ENCODE peak calls at places on chromosomes 2 and 18, in ten cellular contexts. One of them, this sample, is unnamed. For H3K4me1, the result is how much of the 10 kb centered on the place peaks cover.

GRCh38 chr2:128440666-128441340 is 122.1 kb upstream of the HS6ST1 start:
- DNase-seq in ascending aorta: no peak
- DNase-seq in neuronal stem cell: no peak
- DNase-seq in ovary: no peak
- DNase-seq in IMR-90: no peak
- DNase-seq in BE2C: no peak
- DNase-seq in right cardiac atrium: no peak
- DNase-seq in GM23338: no peak
- DNase-seq in OCI-LY7: no peak
- DNase-seq in cardiac muscle cell: no peak
- DNase-seq in this sample: no peak

GRCh38 chr2:235551965-235552364 is 58.1 kb downstream of the AGAP1 start:
- DNase-seq in ascending aorta: no peak
- DNase-seq in neuronal stem cell: peak
- DNase-seq in ovary: no peak
- DNase-seq in IMR-90: peak
- DNase-seq in BE2C: peak
- DNase-seq in right cardiac atrium: peak
- DNase-seq in GM23338: peak
- DNase-seq in OCI-LY7: peak
- DNase-seq in cardiac muscle cell: peak
- DNase-seq in this sample: peak

GRCh38 chr2:25297738-25298137 is 44.0 kb downstream of the DNMT3A start:
- DNase-seq in ascending aorta: no peak
- DNase-seq in neuronal stem cell: no peak
- DNase-seq in ovary: no peak
- DNase-seq in IMR-90: no peak
- DNase-seq in BE2C: no peak
- DNase-seq in right cardiac atrium: no peak
- DNase-seq in GM23338: peak
- DNase-seq in OCI-LY7: peak
- DNase-seq in cardiac muscle cell: no peak
- DNase-seq in this sample: no peak

GRCh38 chr2:59584958-59585357 is 968.5 kb downstream of the BCL11A start:
- DNase-seq in ascending aorta: no peak
- DNase-seq in neuronal stem cell: no peak
- DNase-seq in ovary: no peak
- DNase-seq in IMR-90: no peak
- DNase-seq in BE2C: peak
- DNase-seq in right cardiac atrium: no peak
- DNase-seq in GM23338: peak
- DNase-seq in OCI-LY7: peak
- DNase-seq in cardiac muscle cell: peak
- DNase-seq in this sample: no peak

GRCh38 chr2:134108124-134108523 is 145.7 kb upstream of the MGAT5 start:
- DNase-seq in ascending aorta: no peak
- DNase-seq in neuronal stem cell: no peak
- DNase-seq in ovary: no peak
- DNase-seq in IMR-90: no peak
- DNase-seq in BE2C: no peak
- DNase-seq in right cardiac atrium: no peak
- DNase-seq in GM23338: no peak
- DNase-seq in OCI-LY7: no peak
- DNase-seq in cardiac muscle cell: no peak
- DNase-seq in this sample: no peak

GRCh38 chr2:231531408-231532188 is 1.4 kb upstream of the NMUR1 start:
- DNase-seq in ascending aorta: no peak
- DNase-seq in neuronal stem cell: no peak
- DNase-seq in ovary: no peak
- DNase-seq in IMR-90: peak
- DNase-seq in BE2C: no peak
- DNase-seq in right cardiac atrium: no peak
- DNase-seq in GM23338: no peak
- DNase-seq in OCI-LY7: no peak
- DNase-seq in cardiac muscle cell: no peak
- DNase-seq in this sample: no peak

GRCh38 chr18:67359868-67360838 is 156.4 kb downstream of the DSEL start:
- DNase-seq in ascending aorta: no peak
- DNase-seq in neuronal stem cell: no peak
- DNase-seq in ovary: peak
- DNase-seq in IMR-90: peak
- DNase-seq in BE2C: peak
- DNase-seq in right cardiac atrium: peak
- DNase-seq in GM23338: no peak
- DNase-seq in OCI-LY7: no peak
- DNase-seq in cardiac muscle cell: no peak
- DNase-seq in this sample: peak

GRCh38 chr18:44733069-44733753 is 52.5 kb downstream of the SETBP1 start:
- DNase-seq in ascending aorta: no peak
- DNase-seq in neuronal stem cell: no peak
- DNase-seq in ovary: no peak
- DNase-seq in IMR-90: peak
- DNase-seq in BE2C: no peak
- DNase-seq in right cardiac atrium: peak
- DNase-seq in GM23338: no peak
- DNase-seq in OCI-LY7: no peak
- DNase-seq in cardiac muscle cell: no peak
- DNase-seq in this sample: no peak

GRCh38 chr18:77131100-77131651 is 1.4 kb downstream of the MBP start:
- DNase-seq in ascending aorta: no peak
- DNase-seq in neuronal stem cell: no peak
- DNase-seq in ovary: peak
- DNase-seq in IMR-90: no peak
- DNase-seq in BE2C: no peak
- DNase-seq in right cardiac atrium: peak
- DNase-seq in GM23338: peak
- DNase-seq in OCI-LY7: peak
- DNase-seq in cardiac muscle cell: no peak
- DNase-seq in this sample: peak

GRCh38 chr2:187461294-187462261 is 13.5 kb upstream of the CALCRL start:
- DNase-seq in ascending aorta: no peak
- DNase-seq in neuronal stem cell: no peak
- DNase-seq in ovary: peak
- DNase-seq in IMR-90: no peak
- DNase-seq in BE2C: no peak
- DNase-seq in right cardiac atrium: peak
- DNase-seq in GM23338: peak
- DNase-seq in OCI-LY7: no peak
- DNase-seq in cardiac muscle cell: peak
- DNase-seq in this sample: no peak

GRCh38 chr2:239820836-239821693 is 204.1 kb downstream of the NDUFA10 start:
- DNase-seq in ascending aorta: no peak
- DNase-seq in neuronal stem cell: no peak
- DNase-seq in ovary: no peak
- DNase-seq in IMR-90: no peak
- DNase-seq in BE2C: no peak
- DNase-seq in right cardiac atrium: peak
- DNase-seq in GM23338: no peak
- DNase-seq in OCI-LY7: no peak
- DNase-seq in cardiac muscle cell: no peak
- DNase-seq in this sample: no peak

GRCh38 chr2:147792966-147793617 is 51.7 kb upstream of the ACVR2A start:
- DNase-seq in ascending aorta: no peak
- DNase-seq in neuronal stem cell: no peak
- DNase-seq in ovary: no peak
- DNase-seq in IMR-90: peak
- DNase-seq in BE2C: no peak
- DNase-seq in right cardiac atrium: no peak
- DNase-seq in GM23338: no peak
- DNase-seq in OCI-LY7: no peak
- DNase-seq in cardiac muscle cell: no peak
- DNase-seq in this sample: no peak
- H3K4me1 ChIP-seq in ascending aorta: under half
- H3K4me1 ChIP-seq in neuronal stem cell: under half
- H3K4me1 ChIP-seq in ovary: under half
- H3K4me1 ChIP-seq in IMR-90: under half
- H3K4me1 ChIP-seq in BE2C: under half
- H3K4me1 ChIP-seq in right cardiac atrium: under half
- H3K4me1 ChIP-seq in GM23338: under half
- H3K4me1 ChIP-seq in OCI-LY7: under half
- H3K4me1 ChIP-seq in cardiac muscle cell: under half
- H3K4me1 ChIP-seq in this sample: under half

DNA sequence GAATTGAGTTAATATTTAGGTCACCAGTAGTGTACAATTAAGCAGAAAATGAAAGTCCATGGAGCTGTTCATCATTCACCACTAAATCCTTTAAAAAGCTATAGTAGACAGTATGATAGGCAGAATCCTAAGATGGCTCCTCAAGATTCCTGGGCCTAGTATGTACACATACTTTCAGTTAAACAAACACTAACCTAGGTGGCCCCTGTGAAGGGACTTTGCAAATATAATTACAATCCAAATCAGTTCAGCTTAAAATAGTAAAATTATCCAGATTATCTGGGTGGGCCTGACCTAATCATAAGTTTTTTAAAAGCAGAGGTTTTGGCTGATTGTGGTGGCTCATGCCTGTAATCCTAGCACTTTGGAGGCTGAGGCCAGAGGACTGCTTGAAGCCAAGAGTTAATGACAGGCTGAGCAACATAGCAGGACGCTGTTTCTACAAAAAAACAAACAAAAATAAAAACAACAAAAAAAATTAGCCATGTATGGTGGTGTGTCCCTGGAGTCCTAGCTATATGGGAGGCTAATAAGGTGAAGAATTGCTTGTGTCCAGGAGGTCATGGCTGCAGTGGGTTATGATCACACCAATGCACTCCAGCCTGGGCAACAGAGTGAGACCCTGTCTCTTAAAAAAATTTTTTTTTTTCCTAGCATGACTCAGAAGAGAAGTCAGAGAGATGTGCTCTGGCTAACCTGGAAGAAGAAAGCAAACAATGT is 13.9 kb downstream of the MEX3C start:
- DNase-seq in ascending aorta: no peak
- DNase-seq in neuronal stem cell: no peak
- DNase-seq in ovary: no peak
- DNase-seq in IMR-90: no peak
- DNase-seq in BE2C: no peak
- DNase-seq in right cardiac atrium: no peak
- DNase-seq in GM23338: no peak
- DNase-seq in OCI-LY7: no peak
- DNase-seq in cardiac muscle cell: no peak
- DNase-seq in this sample: no peak
- H3K4me1 ChIP-seq in ascending aorta: under half
- H3K4me1 ChIP-seq in neuronal stem cell: under half
- H3K4me1 ChIP-seq in ovary: under half
- H3K4me1 ChIP-seq in IMR-90: under half
- H3K4me1 ChIP-seq in BE2C: under half
- H3K4me1 ChIP-seq in right cardiac atrium: under half
- H3K4me1 ChIP-seq in GM23338: under half
- H3K4me1 ChIP-seq in OCI-LY7: under half
- H3K4me1 ChIP-seq in cardiac muscle cell: under half
- H3K4me1 ChIP-seq in this sample: under half

GRCh38 chr2:42878581-42878980 is 86.2 kb upstream of the HAAO start:
- DNase-seq in ascending aorta: no peak
- DNase-seq in neuronal stem cell: no peak
- DNase-seq in ovary: no peak
- DNase-seq in IMR-90: peak
- DNase-seq in BE2C: no peak
- DNase-seq in right cardiac atrium: no peak
- DNase-seq in GM23338: no peak
- DNase-seq in OCI-LY7: no peak
- DNase-seq in cardiac muscle cell: no peak
- DNase-seq in this sample: no peak

GRCh38 chr2:42877936-42878335 is 85.6 kb upstream of the HAAO start:
- DNase-seq in ascending aorta: no peak
- DNase-seq in neuronal stem cell: no peak
- DNase-seq in ovary: no peak
- DNase-seq in IMR-90: no peak
- DNase-seq in BE2C: no peak
- DNase-seq in right cardiac atrium: no peak
- DNase-seq in GM23338: no peak
- DNase-seq in OCI-LY7: no peak
- DNase-seq in cardiac muscle cell: no peak
- DNase-seq in this sample: no peak

GRCh38 chr2:42879913-42880737 is 87.7 kb upstream of the HAAO start:
- DNase-seq in ascending aorta: no peak
- DNase-seq in neuronal stem cell: no peak
- DNase-seq in ovary: peak
- DNase-seq in IMR-90: no peak
- DNase-seq in BE2C: no peak
- DNase-seq in right cardiac atrium: peak
- DNase-seq in GM23338: peak
- DNase-seq in OCI-LY7: no peak
- DNase-seq in cardiac muscle cell: no peak
- DNase-seq in this sample: no peak

GRCh38 chr2:42877532-42877931 is 85.1 kb upstream of the HAAO start:
- DNase-seq in ascending aorta: no peak
- DNase-seq in neuronal stem cell: no peak
- DNase-seq in ovary: no peak
- DNase-seq in IMR-90: no peak
- DNase-seq in BE2C: no peak
- DNase-seq in right cardiac atrium: no peak
- DNase-seq in GM23338: no peak
- DNase-seq in OCI-LY7: no peak
- DNase-seq in cardiac muscle cell: peak
- DNase-seq in this sample: no peak

GRCh38 chr2:42879116-42879705 is 86.8 kb upstream of the HAAO start:
- DNase-seq in ascending aorta: no peak
- DNase-seq in neuronal stem cell: no peak
- DNase-seq in ovary: no peak
- DNase-seq in IMR-90: no peak
- DNase-seq in BE2C: no peak
- DNase-seq in right cardiac atrium: no peak
- DNase-seq in GM23338: no peak
- DNase-seq in OCI-LY7: no peak
- DNase-seq in cardiac muscle cell: no peak
- DNase-seq in this sample: no peak
- H3K4me1 ChIP-seq in ascending aorta: under half
- H3K4me1 ChIP-seq in neuronal stem cell: under half
- H3K4me1 ChIP-seq in ovary: under half
- H3K4me1 ChIP-seq in IMR-90: under half
- H3K4me1 ChIP-seq in BE2C: under half
- H3K4me1 ChIP-seq in right cardiac atrium: under half
- H3K4me1 ChIP-seq in GM23338: under half
- H3K4me1 ChIP-seq in OCI-LY7: under half
- H3K4me1 ChIP-seq in cardiac muscle cell: under half
- H3K4me1 ChIP-seq in this sample: half or more

DNA sequence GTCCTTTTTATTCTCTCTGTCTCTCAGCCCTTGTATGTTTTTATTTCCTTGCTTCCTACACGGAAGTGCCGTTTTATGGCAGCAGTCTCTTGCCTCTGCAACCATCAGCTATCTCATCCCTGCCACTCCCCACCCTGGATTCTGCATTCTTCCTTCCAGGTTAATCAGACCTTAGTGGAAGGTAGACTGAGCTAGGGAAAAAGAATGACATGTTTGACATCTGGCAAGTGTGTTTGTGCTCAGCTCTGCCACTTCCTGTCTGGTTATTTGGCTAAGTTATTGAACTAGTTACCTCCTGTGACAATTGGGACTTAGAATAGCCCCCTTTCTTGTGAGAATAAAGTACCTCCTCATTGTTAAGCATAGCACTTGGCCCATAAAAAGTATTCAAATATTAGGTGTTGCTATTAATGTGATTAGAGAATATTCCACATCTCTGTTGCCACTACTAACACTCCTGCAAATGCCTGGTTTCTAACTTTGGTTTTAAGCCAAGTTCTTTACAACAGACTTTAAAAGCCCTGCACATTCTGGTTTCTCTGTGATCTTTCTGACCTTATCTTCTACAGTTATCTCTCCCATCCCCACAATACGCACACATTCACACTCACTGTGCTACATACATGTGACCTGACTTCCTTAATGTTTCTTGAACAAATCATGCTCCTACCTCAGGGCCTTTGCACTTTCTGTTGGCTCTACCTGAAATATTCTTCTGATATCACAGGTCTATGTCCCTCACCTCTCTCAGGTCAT is 10.8 kb upstream of the MAPRE2 start:
- DNase-seq in ascending aorta: no peak
- DNase-seq in neuronal stem cell: no peak
- DNase-seq in ovary: no peak
- DNase-seq in IMR-90: no peak
- DNase-seq in BE2C: no peak
- DNase-seq in right cardiac atrium: no peak
- DNase-seq in GM23338: no peak
- DNase-seq in OCI-LY7: peak
- DNase-seq in cardiac muscle cell: no peak
- DNase-seq in this sample: no peak
- H3K4me1 ChIP-seq in ascending aorta: under half
- H3K4me1 ChIP-seq in neuronal stem cell: under half
- H3K4me1 ChIP-seq in ovary: under half
- H3K4me1 ChIP-seq in IMR-90: under half
- H3K4me1 ChIP-seq in BE2C: under half
- H3K4me1 ChIP-seq in right cardiac atrium: under half
- H3K4me1 ChIP-seq in GM23338: under half
- H3K4me1 ChIP-seq in OCI-LY7: under half
- H3K4me1 ChIP-seq in cardiac muscle cell: under half
- H3K4me1 ChIP-seq in this sample: under half

This sample was measured in tibial nerve.